ENCODE peak calls at places on chromosomes 4 and X, in six cellular contexts. B is left cardiac atrium, N is hepatic stellate cell, C is endothelial cell, L is foreskin fibroblast, X is NCI-H1105. W is an unnamed sample.

GRCh38 chr4:86935833-86936721 is 1.3 kb downstream of the AFF1 start:
- DNase-seq in B (peak; percentile 63), C (peak; percentile 38), N (peak; percentile 66), X (no peak), L (peak; percentile 63), W (peak; percentile 64)

GRCh38 chrX:154540897-154541535 is 5.6 kb downstream of the G6PD start:
- DNase-seq in X (no peak), C (no peak), N (peak; percentile 27), L (no peak), B (no peak), W (no peak)

GRCh38 chr4:21046121-21046520 is 345.9 kb downstream of the PACRGL start:
- DNase-seq in L (peak; percentile 18), N (no peak), C (no peak), B (no peak), X (no peak), W (no peak)

GRCh38 chr4:99301376-99302164 is 10.8 kb upstream of the ADH1A start:
- DNase-seq in C (no peak), X (no peak), B (no peak), N (peak; percentile 19), L (peak; percentile 14), W (peak; percentile 3)

GRCh38 chrX:119690921-119691716 is 1.8 kb downstream of the SEPTIN6 start:
- DNase-seq in X (no peak), B (no peak), N (no peak), L (no peak), C (no peak), W (no peak)

GRCh38 chrX:38347136-38347535 is 5.3 kb upstream of the OTC start:
- DNase-seq in X (no peak), N (no peak), C (peak; percentile 6), B (no peak), L (peak; percentile 62), W (no peak)

GRCh38 chrX:103520391-103520790 is 1.1 kb upstream of the RAB40A start:
- DNase-seq in L (no peak), X (no peak), B (no peak), C (no peak), N (peak; percentile 11), W (peak; percentile 33)

GRCh38 chr4:6633091-6633906 is 7.2 kb upstream of the MRFAP1 start:
- DNase-seq in N (no peak), X (no peak), L (no peak), B (no peak), C (no peak), W (no peak)

GRCh38 chr4:75340561-75340960 is 173.6 kb downstream of the RCHY1 start:
- DNase-seq in X (no peak), L (no peak), C (no peak), N (no peak), B (no peak), W (no peak)

GRCh38 chrX:149903889-149904748 is 23.1 kb downstream of the MAGEA8 start:
- DNase-seq in X (no peak), C (no peak), N (no peak), B (no peak), L (peak; percentile 0), W (no peak)

GRCh38 chr4:152591361-152591760 is 55.5 kb upstream of the FBXW7 start:
- DNase-seq in B (peak; percentile 71), C (peak; percentile 36), N (no peak), X (peak; percentile 2), L (peak; percentile 14), W (peak; percentile 21)

GRCh38 chr4:6701371-6701770 is 7.7 kb downstream of the S100P start:
- DNase-seq in N (no peak), X (no peak), C (peak; percentile 42), L (no peak), B (no peak), W (no peak)

GRCh38 chr4:128225148-128225547 is 62.5 kb downstream of the PGRMC2 start:
- DNase-seq in X (no peak), L (no peak), C (no peak), B (no peak), N (peak; percentile 17), W (peak; percentile 36)

GRCh38 chr4:183876268-183876934 is 28.7 kb upstream of the STOX2 start:
- DNase-seq in X (peak; percentile 83), N (peak; percentile 49), L (no peak), C (no peak), B (peak; percentile 89), W (peak; percentile 49)

GRCh38 chr4:15164571-15164970 is 162.3 kb downstream of the CPEB2 start:
- DNase-seq in C (no peak), X (no peak), N (no peak), L (no peak), B (no peak), W (no peak)

GRCh38 chr4:149735796-149736195 is 79.8 kb downstream of the IQCM start:
- DNase-seq in X (no peak), N (no peak), C (no peak), B (no peak), L (peak; percentile 7), W (no peak)

GRCh38 chrX:16594490-16594889 is 55.5 kb upstream of the S100G start:
- DNase-seq in N (no peak), X (peak; percentile 1), L (no peak), C (no peak), B (no peak), W (no peak)

GRCh38 chrX:47160781-47161180 is 15.8 kb downstream of the RBM10 start:
- DNase-seq in N (no peak), C (no peak), B (no peak), L (no peak), X (no peak), W (no peak)

GRCh38 chr4:73731968-73732610 is 8.3 kb upstream of the CXCL8 start:
- DNase-seq in B (no peak), X (no peak), L (peak; percentile 36), C (no peak), N (no peak), W (no peak)

GRCh38 chr4:9762823-9763475 is 18.5 kb upstream of the DRD5 start:
- DNase-seq in X (peak; percentile 32), B (peak; percentile 36), L (peak; percentile 41), N (peak; percentile 30), C (peak; percentile 70), W (peak; percentile 51)

W was measured in AG08396.